ENCODE peak calls at places on chromosomes 11 and 22, in five cellular contexts. T, J, P, H and Z are unnamed samples.
A peak's percentile ranks its signal among the peaks of the same experiment; 100 is the strongest.

GRCh38 chr11:1388763-1389102 is 1.0 kb upstream of the BRSK2 start:
- DNase-seq in T (no peak), J (no peak), P (no peak), H (no peak), Z (no peak)

GRCh38 chr11:46570790-46571398 is 22.9 kb downstream of the AMBRA1 start:
- DNase-seq in T (no peak), J (no peak), P (no peak), H (no peak), Z (no peak)

GRCh38 chr11:88307749-88308425 is 29.6 kb downstream of the CTSC start:
- DNase-seq in T (no peak), J (no peak), P (no peak), H (no peak), Z (no peak)

GRCh38 chr11:114621950-114622809 is 26.6 kb upstream of the NXPE4 start:
- DNase-seq in T (no peak), J (no peak), P (no peak), H (no peak), Z (no peak)

GRCh38 chr11:67120881-67121710 is 2.0 kb downstream of the KDM2A start:
- DNase-seq in T (peak; percentile 42), J (peak; percentile 70), P (peak; percentile 45), H (no peak), Z (no peak)

GRCh38 chr22:41776381-41776780 is 24.1 kb upstream of the CCDC134 start:
- DNase-seq in T (no peak), J (no peak), P (no peak), H (no peak), Z (no peak)

GRCh38 chr11:132062031-132062430 is 691.6 kb downstream of the NTM start:
- DNase-seq in T (peak; percentile 73), J (no peak), P (peak; percentile 62), H (no peak), Z (no peak)

GRCh38 chr11:100010393-100010792 is 676.7 kb upstream of the ARHGAP42 start:
- DNase-seq in T (no peak), J (no peak), P (no peak), H (no peak), Z (no peak)

GRCh38 chr22:17777005-17777716 is 2.9 kb upstream of the BID start:
- DNase-seq in T (no peak), J (peak; percentile 61), P (no peak), H (peak; percentile 72), Z (peak; percentile 66)

GRCh38 chr11:118098996-118099837 is 12.5 kb upstream of the SMIM35 start:
- DNase-seq in T (no peak), J (peak; percentile 54), P (no peak), H (no peak), Z (no peak)

GRCh38 chr11:102260241-102260640 is 57.0 kb upstream of the BIRC3 start:
- DNase-seq in T (peak; percentile 68), J (no peak), P (no peak), H (no peak), Z (no peak)

GRCh38 chr22:41862160-41862529 is 29.2 kb downstream of the SREBF2 start:
- DNase-seq in T (peak; percentile 13), J (no peak), P (peak; percentile 23), H (peak; percentile 48), Z (no peak)

GRCh38 chr22:49649166-49649565 is 178.5 kb downstream of the BRD1 start:
- DNase-seq in T (no peak), J (no peak), P (no peak), H (no peak), Z (no peak)

GRCh38 chr11:10861047-10861446 is 3.2 kb upstream of the ZBED5 start:
- DNase-seq in T (no peak), J (no peak), P (no peak), H (no peak), Z (no peak)

GRCh38 chr11:122791411-122791810 is 46.9 kb upstream of the CRTAM start:
- DNase-seq in T (no peak), J (no peak), P (peak; percentile 47), H (no peak), Z (no peak)

GRCh38 chr11:95559899-95560298 is 229.7 kb downstream of the FAM76B start:
- DNase-seq in T (no peak), J (no peak), P (no peak), H (no peak), Z (no peak)

GRCh38 chr11:44566559-44566949 is 1.1 kb downstream of the CD82 start:
- DNase-seq in T (no peak), J (no peak), P (no peak), H (no peak), Z (no peak)

GRCh38 chr11:44565746-44566558 is 489 bp downstream of the CD82 start:
- DNase-seq in T (no peak), J (peak; percentile 60), P (no peak), H (no peak), Z (no peak)

GRCh38 chr11:44564653-44565007 is 833 bp upstream of the CD82 start:
- DNase-seq in T (peak; percentile 86), J (peak; percentile 94), P (peak; percentile 84), H (no peak), Z (no peak)

GRCh38 chr11:44564198-44564597 is 1.3 kb upstream of the CD82 start:
- DNase-seq in T (peak; percentile 38), J (no peak), P (peak; percentile 28), H (no peak), Z (no peak)

GRCh38 chr11:44565008-44565745 is at the start of gene CD82:
- DNase-seq in T (peak; percentile 99), J (peak; percentile 100), P (peak; percentile 97), H (peak; percentile 96), Z (peak; percentile 92)
- TF ChIP-seq CTCF in T (peak; percentile 13), J (no peak), P (peak; percentile 40), H (peak; percentile 39), Z (no peak)

GRCh38 chr22:46906326-46907045 is 144.0 kb downstream of the TBC1D22A start:
- DNase-seq in T (no peak), J (no peak), P (no peak), H (no peak), Z (no peak)
- TF ChIP-seq CTCF in T (no peak), J (no peak), P (no peak), H (no peak), Z (no peak)

DNA sequence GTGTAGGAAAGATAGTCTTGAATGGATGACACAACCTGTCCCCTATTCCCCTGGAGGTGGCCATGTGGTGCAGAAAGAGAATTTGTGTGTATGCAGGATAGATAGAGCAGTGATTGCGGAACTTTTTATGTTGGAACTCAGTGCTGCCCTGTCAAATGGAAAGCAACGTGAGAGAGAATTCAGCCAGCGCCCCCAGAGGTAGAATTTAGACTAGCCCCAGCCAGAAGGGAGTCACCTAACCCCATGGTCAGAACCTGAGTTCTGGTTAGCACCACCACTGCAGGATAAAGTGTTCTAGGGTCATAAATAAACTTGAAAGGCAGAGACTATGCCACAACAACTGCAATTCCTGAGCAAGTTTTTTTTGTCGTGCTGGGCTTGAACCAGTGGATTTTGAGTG is 152.9 kb upstream of the GRIA4 start:
- DNase-seq in T (no peak), J (no peak), P (no peak), H (no peak), Z (no peak)
- TF ChIP-seq CTCF in T (no peak), J (no peak), P (no peak), H (no peak), Z (no peak)

GRCh38 chr11:63747006-63747405 is 21.6 kb downstream of the ZFTA start:
- DNase-seq in T (no peak), J (no peak), P (peak; percentile 69), H (no peak), Z (no peak)

GRCh38 chr11:63749624-63750023 is 19.0 kb downstream of the ZFTA start:
- DNase-seq in T (no peak), J (no peak), P (no peak), H (no peak), Z (no peak)

GRCh38 chr11:63745304-63746170 is 23.0 kb downstream of the ZFTA start:
- DNase-seq in T (no peak), J (no peak), P (no peak), H (no peak), Z (no peak)
- TF ChIP-seq CTCF in T (no peak), J (no peak), P (no peak), H (no peak), Z (no peak)

DNA sequence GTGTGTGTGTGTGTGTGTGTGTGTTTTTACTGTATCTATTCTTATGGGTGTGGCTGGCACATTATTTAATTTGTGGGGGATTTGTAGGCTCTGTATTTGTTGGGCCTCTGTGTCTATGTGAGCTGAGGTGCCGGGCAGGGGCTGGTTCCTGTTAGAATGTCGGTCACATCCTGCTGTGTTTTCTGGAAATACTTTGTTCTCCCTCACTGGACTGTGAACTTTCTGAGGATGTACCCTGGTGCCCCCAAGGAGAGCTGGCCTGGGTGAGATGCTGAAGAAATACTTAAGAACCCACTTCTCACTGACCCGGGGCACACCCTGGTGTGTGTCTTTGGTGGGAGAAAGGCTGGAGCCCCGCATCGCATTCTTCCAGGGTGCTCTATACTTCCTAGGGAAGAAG is 28.6 kb downstream of the KIAA1671 start:
- DNase-seq in T (no peak), J (no peak), P (no peak), H (no peak), Z (no peak)
- TF ChIP-seq CTCF in T (no peak), J (no peak), P (no peak), H (no peak), Z (no peak)